ENCODE peak calls at places on chromosomes 7 and 10, in ten cellular contexts. A, T, Q, W, O, I, S, G, Z and D are unnamed samples.

GRCh38 chr10:101038486-101038885 is 7.5 kb downstream of the SFXN3 start:
- DNase-seq in S (no peak), W (no peak), I (no peak), G (no peak), O (no peak), Q (no peak), T (no peak), Z (peak), A (peak), D (no peak)

GRCh38 chr7:114857605-114858004 is 64.3 kb upstream of the MDFIC start:
- DNase-seq in G (peak), T (no peak), O (no peak), W (no peak), S (no peak), Z (no peak), Q (no peak), I (peak), A (no peak), D (no peak)

GRCh38 chr10:76950354-76950753 is 687.3 kb downstream of the KCNMA1 start:
- DNase-seq in G (peak), O (no peak), T (no peak), I (peak), A (no peak), W (no peak), Q (no peak), S (no peak), Z (no peak), D (no peak)

GRCh38 chr7:116209561-116210070 is 723 bp upstream of the TES start:
- DNase-seq in T (no peak), A (no peak), S (no peak), Z (no peak), W (no peak), I (no peak), O (no peak), G (peak), Q (no peak), D (no peak)

GRCh38 chr7:15326044-15326644 is 235.7 kb downstream of the AGMO start:
- DNase-seq in T (no peak), A (no peak), Q (peak), Z (no peak), O (no peak), W (no peak), G (peak), I (peak), S (no peak), D (no peak)

GRCh38 chr7:42135728-42136127 is 101.3 kb downstream of the GLI3 start:
- DNase-seq in I (no peak), Q (no peak), A (no peak), G (no peak), W (no peak), Z (no peak), O (no peak), T (no peak), S (no peak), D (no peak)

GRCh38 chr10:15188629-15189028 is 20.1 kb upstream of the NMT2 start:
- DNase-seq in S (no peak), Z (no peak), O (no peak), W (no peak), T (no peak), A (no peak), Q (no peak), I (no peak), G (no peak), D (no peak)

GRCh38 chr7:26156454-26157365 is 4.7 kb downstream of the NFE2L3 start:
- DNase-seq in Q (peak), I (peak), O (no peak), A (no peak), S (no peak), Z (no peak), W (no peak), T (no peak), G (peak), D (no peak)

GRCh38 chr7:47102442-47102841 is 479.5 kb downstream of the TNS3 start:
- DNase-seq in T (no peak), G (no peak), W (no peak), S (no peak), O (no peak), I (no peak), Z (no peak), Q (no peak), A (no peak), D (no peak)

GRCh38 chr10:80488539-80489066 is 34.5 kb downstream of the TSPAN14 start:
- DNase-seq in T (no peak), A (peak), Q (no peak), O (no peak), I (no peak), W (no peak), S (no peak), Z (peak), G (no peak), D (no peak)

GRCh38 chr10:3761111-3761686 is 23.8 kb downstream of the KLF6 start:
- DNase-seq in S (no peak), T (no peak), A (no peak), Q (no peak), W (no peak), Z (no peak), O (no peak), I (no peak), G (peak), D (no peak)

GRCh38 chr7:137989590-137989989 is 12.3 kb downstream of the CREB3L2 start:
- DNase-seq in W (no peak), Q (no peak), S (no peak), Z (no peak), G (peak), I (no peak), A (no peak), T (no peak), O (no peak), D (no peak)

GRCh38 chr10:7094781-7095180 is 316.1 kb downstream of the SFMBT2 start:
- DNase-seq in W (no peak), O (no peak), I (no peak), Q (no peak), S (no peak), A (no peak), T (no peak), G (peak), Z (no peak), D (no peak)

GRCh38 chr10:19479854-19480253 is 336.4 kb upstream of the PLXDC2 start:
- DNase-seq in O (no peak), I (no peak), S (no peak), G (no peak), A (no peak), T (no peak), Z (no peak), Q (no peak), W (no peak), D (no peak)

GRCh38 chr10:114874827-114875541 is 53.4 kb downstream of the FHIP2A start:
- DNase-seq in I (peak), O (no peak), S (no peak), W (no peak), G (peak), A (no peak), T (no peak), Q (no peak), Z (peak), D (peak)

GRCh38 chr7:47482013-47482761 is 99.7 kb downstream of the TNS3 start:
- DNase-seq in S (peak), Q (no peak), A (peak), I (peak), W (no peak), G (peak), T (no peak), Z (peak), O (no peak), D (no peak)

GRCh38 chr10:31011660-31012022 is 20.0 kb downstream of the ZNF438 start:
- DNase-seq in I (no peak), O (no peak), W (no peak), Z (no peak), G (peak), Q (no peak), T (no peak), S (no peak), A (no peak), D (no peak)

GRCh38 chr10:11593612-11594011 is 17.8 kb downstream of the USP6NL start:
- DNase-seq in O (no peak), Z (no peak), W (no peak), T (no peak), I (no peak), S (no peak), Q (no peak), A (no peak), G (no peak), D (no peak)

GRCh38 chr10:31320598-31321211 is 1.7 kb downstream of the ZEB1 start:
- DNase-seq in G (peak), S (peak), Q (peak), W (peak), I (peak), A (peak), T (peak), Z (peak), O (no peak), D (peak)

GRCh38 chr10:26627320-26627719 is 70.2 kb upstream of the PDSS1 start:
- DNase-seq in Q (peak), Z (no peak), G (no peak), S (no peak), I (no peak), T (no peak), O (no peak), W (no peak), A (no peak), D (no peak)

GRCh38 chr10:30058570-30059132 is 735 bp downstream of the JCAD start:
- DNase-seq in Z (peak), A (peak), G (no peak), Q (no peak), O (no peak), W (no peak), I (no peak), T (no peak), S (no peak), D (no peak)

GRCh38 chr10:27742926-27743735 is 2.5 kb downstream of the MKX start:
- DNase-seq in W (no peak), S (peak), Z (peak), A (peak), I (no peak), G (no peak), T (no peak), Q (peak), O (no peak), D (no peak)

GRCh38 chr7:55546826-55547225 is 25.5 kb downstream of the VOPP1 start:
- DNase-seq in I (peak), G (peak), A (peak), S (peak), O (no peak), T (no peak), W (no peak), Q (peak), Z (no peak), D (no peak)

GRCh38 chr7:88758355-88759215 is 915 bp upstream of the ZNF804B start:
- DNase-seq in W (no peak), O (peak), T (no peak), I (no peak), Z (no peak), Q (no peak), G (no peak), S (peak), A (peak), D (peak)

GRCh38 chr7:73896454-73896853 is 35.5 kb downstream of the TMEM270 start:
- DNase-seq in I (no peak), Z (no peak), W (no peak), G (peak), T (no peak), S (no peak), A (peak), O (no peak), Q (no peak), D (no peak)

GRCh38 chr7:73901231-73901822 is 40.4 kb downstream of the TMEM270 start:
- DNase-seq in S (no peak), A (peak), Q (no peak), T (no peak), W (no peak), I (no peak), G (no peak), Z (peak), O (no peak), D (no peak)

GRCh38 chr7:73901823-73902597 is 41.1 kb downstream of the TMEM270 start:
- DNase-seq in W (no peak), Q (no peak), G (no peak), Z (peak), O (no peak), T (no peak), I (no peak), S (no peak), A (peak), D (no peak)

GRCh38 chr7:73900286-73900685 is 39.3 kb downstream of the TMEM270 start:
- DNase-seq in G (no peak), I (no peak), Q (no peak), T (no peak), Z (no peak), A (peak), O (no peak), W (no peak), S (no peak), D (no peak)

GRCh38 chr7:73899731-73900142 is 38.8 kb downstream of the TMEM270 start:
- DNase-seq in Z (no peak), T (no peak), S (no peak), I (peak), Q (no peak), A (peak), G (peak), W (no peak), O (no peak), D (no peak)
- H3K27ac ChIP-seq in Z (no peak), T (no peak), S (no peak), I (no peak), Q (peak), A (peak), G (peak), W (no peak), O (no peak), D (no peak)

DNA sequence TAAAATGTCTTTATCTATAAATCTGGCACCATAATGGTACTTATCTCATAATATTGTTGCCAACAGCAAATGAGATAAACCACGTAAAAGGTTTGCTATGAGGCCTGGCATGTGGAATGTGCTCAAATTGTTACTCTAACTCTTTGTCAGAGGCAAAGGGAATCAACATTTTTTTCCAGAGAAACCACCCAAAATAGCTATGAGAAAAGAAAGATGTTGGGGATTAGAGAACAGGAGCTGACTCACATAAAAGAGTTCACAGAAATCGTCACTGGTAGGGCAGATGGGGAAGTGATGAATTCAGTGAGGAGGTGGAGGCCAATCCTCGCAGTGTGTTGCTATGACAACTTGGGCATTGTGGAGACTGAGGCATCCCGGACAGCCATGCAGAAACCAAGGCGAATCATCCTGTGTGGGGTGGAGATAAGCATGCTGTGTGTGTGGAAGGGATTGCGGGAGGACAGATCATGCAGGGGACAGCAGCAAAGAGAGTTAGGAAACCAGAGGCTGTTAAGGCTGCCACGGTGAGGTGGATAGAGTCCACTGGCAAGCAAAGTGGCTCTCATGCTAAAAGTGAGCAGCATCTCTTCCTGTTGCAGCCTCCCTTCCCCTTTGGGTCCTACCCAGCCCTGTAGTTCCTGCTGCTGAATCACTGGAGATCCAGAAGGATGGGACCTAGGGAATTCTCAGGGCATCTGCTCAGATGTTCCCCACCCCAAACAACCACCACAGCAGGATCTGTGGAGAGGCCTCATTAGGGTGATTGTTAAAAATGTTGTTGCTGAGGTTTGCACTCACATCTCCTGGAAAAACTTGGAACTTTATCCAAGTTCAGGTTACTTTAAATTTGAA is 103.9 kb downstream of the CUBN start:
- DNase-seq in W (peak), A (peak), O (no peak), I (peak), Q (peak), S (no peak), T (peak), Z (no peak), G (peak), D (no peak)
- H3K27ac ChIP-seq in W (peak), A (peak), O (no peak), I (peak), Q (peak), S (peak), T (peak), Z (peak), G (peak), D (peak)

DNA sequence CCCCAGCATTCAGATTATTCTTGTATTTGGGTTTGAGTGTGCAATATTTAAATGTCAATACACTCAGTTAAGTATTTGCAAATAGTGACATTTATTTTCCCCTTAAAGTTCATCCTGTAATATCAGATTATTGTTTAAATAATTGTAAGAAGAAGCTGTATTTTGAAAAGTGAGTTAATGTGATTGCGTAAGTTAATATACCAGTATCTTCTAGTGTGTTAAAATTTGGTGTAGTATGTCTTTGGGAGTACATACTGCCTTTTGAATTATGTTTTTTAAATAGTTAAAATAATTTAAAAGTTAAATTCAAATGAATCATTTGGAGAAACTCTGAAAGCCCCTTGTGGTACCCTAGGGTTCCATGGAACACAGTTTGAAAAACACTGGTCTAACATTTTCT is 28.6 kb downstream of the LRMDA start:
- DNase-seq in Z (no peak), O (no peak), T (no peak), Q (no peak), G (no peak), W (no peak), I (no peak), A (no peak), S (no peak), D (no peak)
- H3K27ac ChIP-seq in Z (no peak), O (no peak), T (no peak), Q (no peak), G (no peak), W (no peak), I (no peak), A (no peak), S (no peak), D (no peak)

DNA sequence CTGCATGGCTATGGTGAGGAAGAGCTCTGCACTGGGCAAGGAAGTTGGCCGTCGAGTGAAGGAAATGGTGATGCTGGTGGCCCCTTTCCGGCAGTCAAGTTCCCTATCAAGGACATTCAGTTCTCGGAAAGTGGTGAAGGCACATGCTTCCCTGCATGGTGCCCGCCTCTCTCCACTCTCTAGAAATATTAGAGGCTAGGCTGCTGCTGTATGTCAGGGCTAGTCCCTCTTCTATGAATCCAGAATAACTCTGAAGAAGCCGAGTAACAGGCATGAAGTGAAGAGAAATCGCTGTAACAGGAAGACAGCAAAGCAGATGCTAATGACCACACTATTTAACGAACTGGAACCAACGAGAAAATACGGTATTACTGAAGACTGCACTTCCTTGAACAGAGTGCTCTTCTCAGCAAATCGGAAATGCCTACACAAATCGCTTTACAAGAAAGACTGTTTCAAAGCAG is 5.4 kb downstream of the IDI1 start:
- DNase-seq in T (no peak), Q (no peak), A (no peak), S (peak), W (no peak), O (no peak), Z (peak), G (no peak), I (no peak), D (no peak)
- H3K27ac ChIP-seq in T (peak), Q (no peak), A (no peak), S (peak), W (peak), O (peak), Z (peak), G (no peak), I (no peak), D (no peak)

GRCh38 chr7:149209518-149210269 is 14.3 kb downstream of the ZNF282 start:
- DNase-seq in Z (no peak), S (no peak), A (no peak), I (peak), Q (peak), T (peak), G (peak), O (no peak), W (peak), D (peak)
- H3K27ac ChIP-seq in Z (no peak), S (no peak), A (no peak), I (peak), Q (no peak), T (no peak), G (no peak), O (no peak), W (no peak), D (no peak)

DNA sequence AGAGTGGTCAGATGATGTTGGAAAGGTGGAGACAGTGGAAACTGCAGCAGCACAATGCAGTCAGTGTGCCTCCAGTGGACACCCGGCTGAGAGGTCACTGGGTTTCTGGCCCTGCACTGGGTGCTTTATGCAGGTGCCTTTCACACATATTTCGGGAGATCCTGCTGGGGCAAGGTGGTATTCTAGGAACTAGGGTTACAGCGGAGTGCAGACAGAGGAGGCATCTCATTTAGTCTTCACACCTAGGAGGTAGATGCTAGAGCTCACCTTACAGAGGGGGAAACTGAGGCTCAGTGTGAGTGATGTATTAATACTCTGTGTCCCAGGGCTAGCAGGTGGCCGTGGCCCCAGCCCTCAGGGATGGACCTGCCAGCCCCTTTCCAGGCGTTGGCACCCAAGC is 103.9 kb upstream of the KCTD7 start:
- DNase-seq in W (no peak), Z (no peak), O (no peak), T (no peak), A (no peak), G (no peak), I (no peak), Q (no peak), S (no peak), D (no peak)
- H3K27ac ChIP-seq in W (no peak), Z (no peak), O (no peak), T (no peak), A (no peak), G (no peak), I (no peak), Q (no peak), S (no peak), D (no peak)

DNA sequence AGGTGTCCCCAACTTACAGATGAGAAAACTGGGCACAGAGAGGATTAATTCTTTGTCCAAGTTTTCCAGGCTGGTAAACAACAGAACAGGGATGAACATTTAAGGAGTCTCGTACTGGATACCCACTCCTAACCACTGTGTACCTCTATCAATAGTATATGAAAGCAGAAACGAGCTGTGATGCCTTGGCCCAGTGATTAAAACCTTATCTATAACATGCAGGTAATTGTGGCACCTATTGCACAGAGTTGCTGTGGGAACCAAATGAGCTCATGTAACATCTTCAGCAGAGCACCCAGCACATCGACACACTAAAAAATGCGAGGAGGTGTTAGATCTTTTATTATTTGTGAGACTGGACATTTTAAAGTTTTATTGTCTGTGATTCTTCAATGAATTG is 1.6 kb downstream of the TMEM273 start:
- DNase-seq in W (no peak), G (no peak), Q (no peak), I (no peak), S (no peak), Z (no peak), A (no peak), T (no peak), O (no peak), D (no peak)
- H3K27ac ChIP-seq in W (peak), G (no peak), Q (no peak), I (no peak), S (peak), Z (peak), A (no peak), T (no peak), O (no peak), D (no peak)